ENCODE peak calls at places on chromosomes 12 and 14, in four cellular contexts. R is left ventricle myocardium inferior, J is body of pancreas, S is foreskin keratinocyte. W is an unnamed sample. For H3K4me1, the result is how much of the 10 kb centered on the place peaks cover.

GRCh38 chr14:65981192-65981843 is 504.9 kb upstream of the CCDC196 start:
- DNase-seq in R (peak), J (no peak), S (no peak), W (no peak)

GRCh38 chr14:21025374-21026151 is 702 bp upstream of the NDRG2 start:
- DNase-seq in R (peak), J (peak), S (no peak), W (peak)

GRCh38 chr14:105839425-105840265 is 313.3 kb downstream of the TMEM121 start:
- DNase-seq in R (no peak), J (no peak), S (no peak), W (no peak)

GRCh38 chr12:5984873-5985272 is 39.8 kb upstream of the ANO2 start:
- DNase-seq in R (no peak), J (no peak), S (no peak), W (no peak)

GRCh38 chr12:79782197-79782890 is 91.6 kb upstream of the PAWR start:
- DNase-seq in R (no peak), J (no peak), S (no peak), W (no peak)

GRCh38 chr14:96126339-96126770 is 78.3 kb upstream of the BDKRB2 start:
- DNase-seq in R (no peak), J (no peak), S (no peak), W (no peak)

GRCh38 chr12:108896331-108896730 is 16.4 kb downstream of the DAO start:
- DNase-seq in R (no peak), J (no peak), S (no peak), W (no peak)

GRCh38 chr12:67572492-67572891 is 76.1 kb upstream of the DYRK2 start:
- DNase-seq in R (no peak), J (no peak), S (no peak), W (no peak)

GRCh38 chr12:108589028-108589839 is 8.7 kb downstream of the TMEM119 start:
- DNase-seq in R (no peak), J (peak), S (no peak), W (peak)

GRCh38 chr12:121562484-121562883 is 18.3 kb downstream of the KDM2B start:
- DNase-seq in R (no peak), J (no peak), S (no peak), W (no peak)

GRCh38 chr12:121560392-121561021 is 20.3 kb downstream of the KDM2B start:
- DNase-seq in R (no peak), J (no peak), S (no peak), W (no peak)
- H3K4me1 ChIP-seq in R (under half), J (under half), S (under half), W (under half)

GRCh38 chr14:61476737-61477410 is 155.5 kb downstream of the PRKCH start:
- DNase-seq in R (no peak), J (no peak), S (peak), W (peak)

GRCh38 chr14:61479746-61480502 is 158.5 kb downstream of the PRKCH start:
- DNase-seq in R (no peak), J (no peak), S (peak), W (no peak)

GRCh38 chr14:61480704-61481285 is 159.4 kb downstream of the PRKCH start:
- DNase-seq in R (no peak), J (peak), S (no peak), W (no peak)

GRCh38 chr14:61477845-61478438 is 156.6 kb downstream of the PRKCH start:
- DNase-seq in R (peak), J (peak), S (no peak), W (peak)

DNA sequence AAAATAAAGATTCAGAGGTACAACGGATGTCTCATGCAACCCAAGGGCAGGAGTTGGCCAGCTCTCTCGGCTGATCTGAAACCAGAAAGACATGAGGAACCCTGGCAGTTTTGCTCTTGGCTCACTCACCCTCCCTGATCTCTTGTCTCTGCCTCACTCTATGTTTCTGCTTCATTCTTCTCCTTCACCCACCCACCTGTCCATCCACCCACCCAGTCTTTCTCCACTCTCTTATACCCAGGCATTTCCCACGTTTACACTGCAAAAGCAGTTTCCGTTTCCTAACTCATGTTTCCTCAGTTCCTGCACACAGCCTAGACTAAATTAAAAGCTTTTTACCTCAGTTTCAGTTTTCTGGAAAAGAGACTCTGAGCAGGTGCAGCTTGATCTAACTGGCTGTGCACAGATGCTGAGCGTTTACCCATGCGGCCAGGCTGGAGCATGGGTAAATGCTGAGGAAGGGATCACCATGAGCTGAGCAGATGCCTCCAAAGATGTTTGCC is 157.6 kb downstream of the PRKCH start:
- DNase-seq in R (no peak), J (no peak), S (no peak), W (no peak)
- H3K4me1 ChIP-seq in R (half or more), J (half or more), S (under half), W (under half)

DNA sequence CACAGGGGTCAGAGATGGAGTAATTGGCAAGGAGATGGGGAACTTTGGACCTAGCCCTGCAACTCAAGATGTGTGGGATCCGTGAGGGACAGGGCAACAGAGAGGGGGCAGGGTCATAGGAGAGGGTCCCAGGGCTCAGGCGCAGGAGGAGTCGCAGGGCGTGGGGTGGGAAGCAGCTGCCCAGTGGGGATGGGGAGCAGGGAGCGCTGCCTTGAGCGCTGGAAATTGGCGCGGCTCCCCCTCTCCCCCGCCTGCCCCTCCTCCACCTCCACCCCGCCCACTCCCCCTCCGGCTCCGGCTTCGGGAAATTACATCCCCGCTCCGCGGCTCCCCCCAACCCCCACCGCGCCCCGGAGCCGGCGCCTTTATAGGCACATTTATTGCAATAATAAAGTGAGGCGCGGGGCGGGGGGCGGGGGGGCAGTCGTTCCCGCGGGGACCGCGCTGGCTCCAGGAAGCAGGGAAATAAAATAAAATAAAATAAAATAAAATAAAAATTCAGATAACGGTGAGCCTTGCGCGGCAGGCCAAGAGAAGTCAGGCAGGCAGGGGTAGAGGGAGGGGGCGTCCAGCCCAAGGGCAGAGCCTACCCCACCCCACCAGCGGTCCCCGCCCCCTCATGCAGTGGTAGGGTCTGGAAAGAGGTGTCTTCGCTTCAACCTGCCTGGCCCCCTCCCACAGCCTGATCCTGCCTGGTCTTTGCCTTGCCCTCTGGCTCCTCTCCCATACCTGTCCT is 3.6 kb downstream of the NXPH4 start:
- DNase-seq in R (no peak), J (no peak), S (no peak), W (no peak)
- H3K4me1 ChIP-seq in R (under half), J (under half), S (under half), W (under half)

DNA sequence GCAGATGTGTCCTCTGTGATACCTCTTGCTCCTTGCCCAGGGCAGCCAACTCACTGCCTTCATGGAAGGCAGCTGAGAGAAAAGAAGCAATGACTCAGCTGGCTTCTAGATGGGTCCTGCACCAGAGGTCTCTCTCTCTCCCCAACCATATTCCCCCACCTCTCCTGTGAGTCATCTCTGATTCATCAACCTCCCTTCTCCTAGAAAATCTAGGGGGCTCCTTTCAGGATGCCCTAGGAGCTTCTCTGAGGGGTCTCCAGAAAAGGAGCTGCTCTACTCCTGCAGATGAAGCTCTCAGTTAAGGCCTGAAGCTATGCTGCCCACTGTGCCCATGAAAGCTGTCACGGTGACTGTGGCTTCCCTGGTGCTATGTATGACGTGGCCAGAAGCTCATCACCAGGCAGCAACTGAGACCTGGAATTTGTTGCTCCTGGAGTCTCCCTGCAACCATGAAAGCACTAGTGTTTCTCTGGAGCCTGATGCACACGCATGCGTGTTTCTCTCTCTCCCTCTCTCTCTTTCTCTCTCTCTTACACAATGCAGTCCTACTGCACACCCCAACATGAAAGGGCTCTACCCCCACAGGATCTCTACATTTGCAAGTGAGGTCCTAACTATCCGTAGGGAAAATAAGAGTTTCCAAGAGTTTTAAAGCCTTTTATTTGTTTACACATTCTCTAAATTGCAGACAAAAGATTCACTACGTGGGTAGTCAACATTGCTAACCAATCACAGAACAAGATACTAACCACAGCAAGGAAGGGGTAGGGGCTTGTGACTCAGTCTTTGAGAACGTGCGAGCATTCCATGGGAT is 285.3 kb downstream of the DPF3 start:
- DNase-seq in R (no peak), J (no peak), S (peak), W (no peak)
- H3K4me1 ChIP-seq in R (under half), J (under half), S (under half), W (under half)

GRCh38 chr14:60532442-60532841 is 23.5 kb downstream of the SIX6 start:
- DNase-seq in R (no peak), J (no peak), S (peak), W (no peak)
- H3K4me1 ChIP-seq in R (under half), J (under half), S (under half), W (under half)